ENCODE peak calls at places on chromosomes 12 and 14, in five cellular contexts. U is WTC11, M is AG04450, P is omental fat pad, B is astrocyte of the cerebellum. T is an unnamed sample.

GRCh38 chr12:57688931-57689330 is 5.0 kb upstream of the OS9 start:
- DNase-seq in P (no peak), M (no peak), U (no peak), B (no peak), T (no peak)

GRCh38 chr12:53205747-53206146 is 1.3 kb downstream of the ITGB7 start:
- DNase-seq in U (no peak), B (peak), P (no peak), M (peak), T (no peak)

GRCh38 chr12:92155733-92156132 is 10.1 kb upstream of the BTG1 start:
- DNase-seq in P (no peak), B (no peak), M (no peak), U (no peak), T (no peak)

GRCh38 chr12:88775742-88776151 is 195.5 kb upstream of the KITLG start:
- DNase-seq in U (no peak), M (no peak), B (no peak), P (no peak), T (no peak)

GRCh38 chr14:31559939-31560338 is 1.3 kb upstream of the NUBPL start:
- DNase-seq in B (no peak), U (no peak), P (no peak), M (no peak), T (no peak)

GRCh38 chr14:103563089-103563620 is 395 bp downstream of the COA8 start:
- DNase-seq in B (no peak), M (no peak), P (no peak), U (no peak), T (no peak)

GRCh38 chr12:76030378-76031080 is 1.0 kb downstream of the PHLDA1 start:
- DNase-seq in M (no peak), U (peak), P (no peak), B (no peak), T (peak)

GRCh38 chr14:103697196-103697595 is 18.1 kb downstream of the XRCC3 start:
- DNase-seq in U (no peak), B (no peak), P (no peak), M (no peak), T (no peak)

GRCh38 chr12:6347367-6348338 is 5.8 kb upstream of the TNFRSF1A start:
- DNase-seq in M (no peak), U (no peak), P (no peak), B (peak), T (no peak)

GRCh38 chr14:59055439-59056045 is 132.9 kb upstream of the DAAM1 start:
- DNase-seq in U (peak), P (no peak), B (peak), M (peak), T (no peak)

GRCh38 chr12:100986595-100987547 is 192.3 kb downstream of the ANO4 start:
- DNase-seq in M (peak), B (peak), U (peak), P (no peak), T (no peak)

GRCh38 chr14:54200726-54201125 is 196.1 kb upstream of the CDKN3 start:
- DNase-seq in U (no peak), P (no peak), M (no peak), B (no peak), T (no peak)

GRCh38 chr12:132318618-132319033 is 10.8 kb downstream of the GALNT9 start:
- DNase-seq in U (no peak), B (no peak), P (no peak), M (no peak), T (no peak)

GRCh38 chr14:97544581-97544980 is 747.4 kb downstream of the VRK1 start:
- DNase-seq in M (no peak), P (no peak), B (no peak), U (no peak), T (no peak)

GRCh38 chr14:97539389-97539786 is 742.2 kb downstream of the VRK1 start:
- DNase-seq in B (no peak), U (no peak), P (no peak), M (no peak), T (no peak)

GRCh38 chr14:97538749-97539388 is 741.7 kb downstream of the VRK1 start:
- DNase-seq in U (no peak), M (no peak), P (no peak), B (no peak), T (no peak)

GRCh38 chr14:97536421-97536820 is 739.2 kb downstream of the VRK1 start:
- DNase-seq in U (no peak), P (no peak), M (no peak), B (no peak), T (no peak)

DNA sequence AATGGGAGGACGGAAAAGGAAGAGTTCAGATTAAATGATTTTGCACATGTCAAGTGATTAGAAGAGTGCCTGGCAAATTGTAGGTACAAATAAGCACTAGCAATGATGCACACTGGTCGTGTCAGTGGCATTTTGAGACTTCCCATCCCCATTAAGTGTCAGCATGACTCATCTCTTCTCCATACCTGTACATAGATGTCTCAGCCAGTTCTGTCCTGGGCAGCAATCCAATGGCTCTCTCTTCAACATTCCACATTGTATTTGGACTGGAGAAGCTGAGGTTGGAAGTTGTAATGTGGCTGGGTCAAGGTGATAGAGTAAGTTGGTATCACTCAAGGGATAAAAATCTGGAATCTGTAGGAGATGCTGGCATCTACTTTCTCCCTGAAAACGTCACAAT is 742.7 kb downstream of the VRK1 start:
- DNase-seq in M (no peak), B (no peak), U (no peak), P (no peak), T (no peak)
- TF ChIP-seq CTCF in M (no peak), B (no peak), U (no peak), P (no peak), T (no peak)

DNA sequence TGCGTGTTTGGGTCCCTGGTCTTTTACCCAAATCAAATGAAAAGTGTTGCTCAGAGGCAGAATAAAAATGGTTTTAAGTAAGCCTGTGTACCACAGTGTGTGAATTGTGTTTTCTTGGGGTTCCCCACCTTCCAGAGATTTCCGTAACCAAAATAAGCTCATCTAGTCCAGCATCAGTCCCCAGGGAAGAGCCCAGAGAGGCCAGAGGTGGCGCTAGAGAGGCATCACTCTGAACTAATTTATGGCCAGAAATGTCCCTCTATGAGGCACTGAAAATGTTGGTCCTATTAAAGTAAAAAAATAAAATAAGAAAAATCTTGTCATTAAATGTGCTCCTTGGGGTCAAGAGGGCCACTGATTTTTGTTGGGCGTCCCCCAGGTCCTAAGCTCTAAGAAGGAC is 24.9 kb upstream of the PRKAB1 start:
- DNase-seq in B (no peak), P (no peak), M (no peak), U (peak), T (no peak)
- TF ChIP-seq CTCF in B (peak), P (no peak), M (peak), U (peak), T (peak)

DNA sequence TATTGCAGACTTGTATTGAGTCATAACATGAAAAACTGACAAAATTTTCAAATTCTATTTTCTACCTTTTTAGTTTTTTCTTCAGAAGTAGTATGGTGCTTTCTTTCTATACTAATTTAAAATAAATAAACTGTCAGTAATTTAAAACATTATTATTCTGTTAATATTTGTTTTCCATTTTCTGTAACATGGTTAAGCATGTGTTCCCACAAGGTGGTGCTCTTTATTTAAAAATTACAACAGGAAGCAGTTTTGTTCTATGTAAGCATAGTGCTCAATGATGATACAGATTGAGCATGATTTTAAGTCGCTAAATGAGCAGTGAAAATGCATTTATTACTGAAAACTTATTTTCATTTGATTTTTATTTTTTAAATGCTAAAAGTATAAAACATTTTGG is 114.6 kb downstream of the PPFIA2 start:
- DNase-seq in U (no peak), B (peak), M (no peak), P (no peak), T (no peak)
- TF ChIP-seq CTCF in U (no peak), B (peak), M (peak), P (no peak), T (peak)

GRCh38 chr12:46185686-46186085 is 83.2 kb downstream of the SLC38A1 start:
- DNase-seq in M (no peak), U (no peak), P (no peak), B (no peak), T (no peak)
- TF ChIP-seq CTCF in M (no peak), U (no peak), P (no peak), B (no peak), T (no peak)

GRCh38 chr12:115338566-115339294 is 654.8 kb upstream of the TBX3 start:
- DNase-seq in M (no peak), P (no peak), U (peak), B (no peak), T (no peak)
- TF ChIP-seq CTCF in M (no peak), P (no peak), U (no peak), B (no peak), T (no peak)

GRCh38 chr12:28536088-28536487 is 345.8 kb downstream of the CCDC91 start:
- DNase-seq in P (no peak), U (no peak), M (peak), B (no peak), T (no peak)
- TF ChIP-seq CTCF in P (no peak), U (no peak), M (peak), B (no peak), T (no peak)

DNA sequence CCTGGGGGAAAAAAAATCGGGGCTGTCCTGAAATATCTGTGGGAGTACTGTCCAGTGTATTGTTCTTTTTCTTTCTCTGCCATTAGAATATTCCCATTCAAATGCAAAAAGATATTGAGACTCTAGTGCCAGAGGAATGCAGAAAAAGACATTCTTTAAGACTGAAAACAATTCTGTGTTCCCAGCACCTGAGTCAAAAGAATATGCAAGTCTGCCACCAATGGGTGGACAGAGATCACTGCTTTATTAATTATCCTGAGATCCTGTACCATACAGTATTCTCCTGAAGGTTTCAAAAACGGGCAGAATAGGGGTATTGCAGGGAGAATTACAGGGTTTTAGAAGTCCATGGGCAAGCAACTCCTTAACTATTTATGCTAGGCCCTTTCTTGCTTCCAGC is 361.8 kb downstream of the C12orf50 start:
- DNase-seq in M (no peak), P (no peak), B (peak), U (no peak), T (no peak)
- TF ChIP-seq CTCF in M (peak), P (no peak), B (no peak), U (no peak), T (no peak)

DNA sequence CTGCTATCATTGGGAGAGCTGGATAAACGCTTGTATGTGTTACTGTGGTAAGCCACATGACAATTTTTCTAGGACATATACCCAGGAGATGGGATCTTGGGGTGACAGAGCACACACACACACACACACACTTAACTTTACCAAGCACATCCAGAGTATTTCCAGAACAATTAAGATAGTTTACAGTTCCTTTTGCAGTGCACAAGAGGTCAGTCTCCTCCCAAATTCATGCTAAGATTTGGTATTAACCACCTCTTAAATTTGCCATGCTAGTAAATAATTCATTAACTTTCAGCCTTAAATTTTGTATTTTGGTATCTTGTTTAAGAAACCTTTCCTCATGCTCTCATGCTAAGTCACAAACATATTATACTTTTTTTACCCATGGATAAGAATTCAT is 33.9 kb upstream of the LIMA1 start:
- DNase-seq in P (no peak), M (no peak), B (no peak), U (no peak), T (no peak)
- TF ChIP-seq CTCF in P (no peak), M (no peak), B (no peak), U (no peak), T (no peak)

GRCh38 chr14:22629357-22629756 is 14.8 kb downstream of the OR6J1 start:
- DNase-seq in B (no peak), M (no peak), U (no peak), P (no peak), T (no peak)

GRCh38 chr14:22630486-22630885 is 13.7 kb downstream of the OR6J1 start:
- DNase-seq in M (peak), U (no peak), B (peak), P (no peak), T (no peak)

GRCh38 chr14:22626590-22626989 is 17.6 kb downstream of the OR6J1 start:
- DNase-seq in B (no peak), P (no peak), U (no peak), M (no peak), T (no peak)

GRCh38 chr14:22627506-22628263 is 16.5 kb downstream of the OR6J1 start:
- DNase-seq in B (no peak), U (no peak), M (no peak), P (no peak), T (no peak)

DNA sequence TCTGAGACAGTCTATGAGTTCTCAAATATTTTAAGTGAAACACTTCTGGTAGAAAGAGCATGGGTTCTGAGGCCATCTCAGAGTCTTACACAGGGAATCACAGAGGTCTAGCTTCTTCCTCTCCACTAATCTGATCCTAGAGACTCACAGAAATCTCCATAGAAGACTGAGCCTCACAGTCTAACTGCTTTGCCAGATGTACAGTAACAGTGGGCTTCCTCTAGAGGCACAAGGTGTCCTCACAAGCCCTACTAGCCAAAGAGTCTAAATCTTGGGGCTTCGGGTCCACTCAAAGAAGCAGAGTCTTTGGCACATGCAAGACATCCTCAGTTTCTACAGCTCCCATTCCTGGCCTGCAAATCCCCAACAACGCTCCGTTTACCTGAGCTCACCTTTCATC is 14.1 kb downstream of the OR6J1 start:
- DNase-seq in M (no peak), P (no peak), B (no peak), U (no peak), T (no peak)
- TF ChIP-seq CTCF in M (no peak), P (no peak), B (peak), U (no peak), T (no peak)